ENCODE peak calls at places on chromosomes 16 and 17, in nine cellular contexts. D, X, K, V, L, O, N, A and M are unnamed samples.

GRCh38 chr17:59084154-59084553 is 22.5 kb downstream of the TRIM37 start:
- DNase-seq in K (no peak), A (no peak), X (no peak), O (no peak), D (no peak), N (no peak), V (no peak), L (no peak), M (no peak)

GRCh38 chr17:16939606-16940115 is 32.3 kb downstream of the TNFRSF13B start:
- DNase-seq in A (peak; percentile 13), D (no peak), L (no peak), O (no peak), K (no peak), N (no peak), X (no peak), V (peak; percentile 55), M (no peak)

GRCh38 chr16:1326380-1326779 is 7.1 kb upstream of the BAIAP3 start:
- DNase-seq in K (no peak), A (no peak), X (no peak), D (no peak), V (no peak), L (no peak), O (no peak), N (no peak), M (no peak)

GRCh38 chr16:16890964-16891363 is 512.0 kb downstream of the NPIPA7 start:
- DNase-seq in V (no peak), A (no peak), L (no peak), D (no peak), K (peak; percentile 1), X (no peak), O (no peak), N (no peak), M (no peak)

GRCh38 chr17:28634211-28634865 is 10.6 kb downstream of the BLTP2 start:
- DNase-seq in N (no peak), A (no peak), L (no peak), O (no peak), X (no peak), V (no peak), K (no peak), D (no peak), M (no peak)

GRCh38 chr17:63843387-63844292 is 1.2 kb upstream of the SMARCD2 start:
- DNase-seq in A (peak; percentile 41), O (no peak), V (peak; percentile 77), K (peak; percentile 94), L (no peak), X (peak; percentile 77), N (peak; percentile 51), D (peak; percentile 68), M (no peak)

GRCh38 chr16:30076276-30076791 is 540 bp downstream of the PPP4C start:
- DNase-seq in D (no peak), V (peak; percentile 78), K (no peak), N (peak; percentile 62), O (no peak), X (no peak), A (no peak), L (no peak), M (no peak)

GRCh38 chr17:64063766-64064224 is 43.4 kb upstream of the ICAM2 start:
- DNase-seq in V (peak; percentile 87), O (peak; percentile 78), X (peak; percentile 67), N (peak; percentile 84), K (peak; percentile 71), L (peak; percentile 40), A (peak; percentile 85), D (peak; percentile 24), M (peak; percentile 65)

GRCh38 chr16:471353-472198 is 46.1 kb downstream of the RAB11FIP3 start:
- DNase-seq in V (no peak), K (no peak), O (peak; percentile 69), X (no peak), N (no peak), D (peak; percentile 66), A (no peak), L (no peak), M (no peak)

DNA sequence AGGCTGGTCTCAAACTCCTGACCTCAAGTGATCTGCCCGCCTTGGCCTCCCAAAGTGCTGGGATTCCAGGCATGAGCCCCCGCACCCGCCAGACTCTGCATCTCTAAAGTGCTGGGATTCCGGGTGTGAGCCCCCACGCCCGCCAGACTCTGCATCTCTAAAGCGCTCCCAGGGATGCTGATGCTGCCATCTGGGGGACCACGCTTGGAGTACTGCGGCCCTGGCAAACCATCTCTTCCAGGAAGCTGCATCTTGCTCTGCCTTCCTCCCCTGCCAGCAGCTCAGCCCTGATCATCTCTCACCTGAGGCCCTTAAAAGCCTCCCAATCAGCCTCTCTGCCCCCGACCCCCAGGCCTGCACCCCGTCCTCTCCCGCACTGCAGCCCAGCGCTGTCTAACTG is 4.1 kb downstream of the CEP295NL start:
- DNase-seq in N (no peak), D (no peak), L (no peak), X (no peak), V (no peak), O (no peak), K (no peak), A (no peak), M (no peak)
- H3K4me1 ChIP-seq in N (no peaks in the 10 kb centered on the region), D (peaks cover 24% of the 10 kb centered on the region), L (no peaks in the 10 kb centered on the region), X (peaks cover 77% of the 10 kb centered on the region), V (peaks cover 2% of the 10 kb centered on the region), O (peaks cover 18% of the 10 kb centered on the region), K (no peaks in the 10 kb centered on the region), A (peaks cover 81% of the 10 kb centered on the region), M (peaks cover 14% of the 10 kb centered on the region)

DNA sequence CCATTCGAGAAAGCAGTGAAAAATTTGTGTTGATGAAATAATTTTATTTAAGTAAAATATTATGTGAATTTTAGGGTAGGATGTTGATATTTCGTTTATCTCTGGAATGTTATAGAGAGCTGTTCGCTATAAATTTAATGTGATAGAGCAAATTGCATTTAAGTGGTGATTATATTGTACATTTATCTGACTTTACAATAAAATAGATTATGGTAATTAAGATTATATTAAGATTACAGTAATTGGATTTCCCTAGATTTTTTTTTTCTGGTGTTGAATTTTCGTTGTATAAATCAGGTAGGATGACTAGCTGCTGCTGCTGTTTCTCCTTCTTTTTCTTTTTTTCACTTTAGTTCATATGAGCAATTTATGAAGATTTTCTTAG is 71.0 kb downstream of the AATF start:
- DNase-seq in V (no peak), L (no peak), D (no peak), A (no peak), O (no peak), K (no peak), X (no peak), N (no peak), M (no peak)
- H3K4me1 ChIP-seq in V (no peaks in the 10 kb centered on the region), L (no peaks in the 10 kb centered on the region), D (no peaks in the 10 kb centered on the region), A (peaks cover 8% of the 10 kb centered on the region), O (peaks cover 43% of the 10 kb centered on the region), K (no peaks in the 10 kb centered on the region), X (no peaks in the 10 kb centered on the region), N (no peaks in the 10 kb centered on the region), M (peaks cover 36% of the 10 kb centered on the region)

GRCh38 chr17:72553051-72553755 is 432.4 kb downstream of the SOX9 start:
- DNase-seq in X (no peak), O (no peak), A (no peak), K (no peak), L (no peak), N (no peak), D (no peak), V (peak; percentile 39), M (no peak)
- H3K4me1 ChIP-seq in X (no peaks in the 10 kb centered on the region), O (no peaks in the 10 kb centered on the region), A (no peaks in the 10 kb centered on the region), K (no peaks in the 10 kb centered on the region), L (peaks cover 5% of the 10 kb centered on the region), N (no peaks in the 10 kb centered on the region), D (no peaks in the 10 kb centered on the region), V (no peaks in the 10 kb centered on the region), M (no peaks in the 10 kb centered on the region)

DNA sequence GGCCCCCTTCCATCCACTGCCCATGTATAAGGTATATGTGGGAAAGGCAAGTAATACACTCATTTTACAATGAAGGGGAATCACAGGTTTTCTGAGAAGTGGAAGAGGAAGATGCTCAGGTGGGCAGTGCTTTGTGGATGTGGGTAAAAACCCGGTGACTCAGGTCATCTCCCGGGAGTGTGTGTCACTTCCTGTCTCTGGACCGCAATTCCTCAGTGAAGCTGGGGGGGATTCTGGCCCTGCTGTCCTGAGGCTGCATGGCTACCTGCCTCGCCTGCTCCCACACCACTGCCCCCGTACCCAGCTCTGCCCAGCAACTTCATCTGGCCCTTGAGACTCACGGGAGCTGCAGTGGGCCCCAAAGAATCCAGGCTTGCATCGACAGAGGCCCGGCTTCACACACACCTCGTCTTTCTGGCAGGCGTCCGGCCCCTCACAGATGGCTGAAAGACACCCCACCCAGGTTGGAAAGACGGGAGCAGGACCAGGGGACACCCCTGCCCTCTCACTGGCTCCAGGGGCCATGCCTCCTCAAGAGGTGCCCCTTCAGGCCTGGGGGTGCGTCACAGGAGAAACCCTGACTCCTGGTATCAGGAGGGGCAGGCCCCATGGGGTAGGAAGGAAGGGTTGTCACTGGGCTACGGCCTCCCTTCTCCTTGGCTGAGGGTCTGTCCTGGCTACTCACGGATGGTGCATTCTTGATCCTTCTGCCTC is 882 bp downstream of the SCARF1 start:
- DNase-seq in A (no peak), V (peak; percentile 73), L (peak; percentile 55), D (peak; percentile 67), O (no peak), K (no peak), X (no peak), N (no peak), M (no peak)
- H3K4me1 ChIP-seq in A (peaks cover 57% of the 10 kb centered on the region), V (no peaks in the 10 kb centered on the region), L (peaks cover 16% of the 10 kb centered on the region), D (peaks cover 19% of the 10 kb centered on the region), O (peaks cover 5% of the 10 kb centered on the region), K (peaks cover 29% of the 10 kb centered on the region), X (peaks cover 52% of the 10 kb centered on the region), N (peaks cover 24% of the 10 kb centered on the region), M (peaks cover 7% of the 10 kb centered on the region)

GRCh38 chr16:74660383-74660782 is 6.3 kb downstream of the RFWD3 start:
- DNase-seq in X (no peak), D (no peak), L (no peak), O (no peak), V (no peak), N (no peak), A (no peak), K (no peak), M (no peak)
- H3K4me1 ChIP-seq in X (peaks cover 10% of the 10 kb centered on the region), D (no peaks in the 10 kb centered on the region), L (no peaks in the 10 kb centered on the region), O (no peaks in the 10 kb centered on the region), V (no peaks in the 10 kb centered on the region), N (peaks cover 4% of the 10 kb centered on the region), A (peaks cover 36% of the 10 kb centered on the region), K (peaks cover 59% of the 10 kb centered on the region), M (peaks cover 3% of the 10 kb centered on the region)

DNA sequence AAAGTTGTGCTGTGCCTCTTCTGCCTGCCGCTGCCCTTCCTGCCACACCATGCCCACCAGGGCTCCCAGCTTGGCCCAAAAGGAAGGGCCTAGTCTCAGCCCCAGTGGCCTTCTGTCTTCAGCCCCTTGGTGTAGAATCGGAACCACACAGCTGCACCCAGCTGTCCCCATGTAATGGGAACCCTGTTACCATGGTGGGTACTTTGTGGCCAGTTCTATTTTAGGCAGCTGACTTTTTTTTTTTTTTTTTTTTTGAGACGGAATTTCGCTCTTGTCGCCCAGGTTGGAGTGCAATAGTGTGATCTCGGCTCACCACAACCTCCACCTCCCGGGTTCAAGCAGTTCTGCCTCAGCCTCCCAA is 163.3 kb upstream of the GSE1 start:
- DNase-seq in V (no peak), A (no peak), O (no peak), D (no peak), L (no peak), K (peak; percentile 24), X (no peak), N (no peak), M (no peak)
- H3K4me1 ChIP-seq in V (no peaks in the 10 kb centered on the region), A (peaks cover 65% of the 10 kb centered on the region), O (peaks cover 10% of the 10 kb centered on the region), D (peaks cover 3% of the 10 kb centered on the region), L (no peaks in the 10 kb centered on the region), K (peaks cover 53% of the 10 kb centered on the region), X (peaks cover 34% of the 10 kb centered on the region), N (peaks cover 42% of the 10 kb centered on the region), M (no peaks in the 10 kb centered on the region)

GRCh38 chr17:47969975-47970724 is 763 bp upstream of the CDK5RAP3 start:
- DNase-seq in V (no peak), X (no peak), L (no peak), D (no peak), N (no peak), K (no peak), A (no peak), O (no peak), M (no peak)
- H3K4me1 ChIP-seq in V (peaks cover 3% of the 10 kb centered on the region), X (peaks cover 19% of the 10 kb centered on the region), L (peaks cover 49% of the 10 kb centered on the region), D (peaks cover 12% of the 10 kb centered on the region), N (peaks cover 41% of the 10 kb centered on the region), K (peaks cover 20% of the 10 kb centered on the region), A (peaks cover 57% of the 10 kb centered on the region), O (peaks cover 13% of the 10 kb centered on the region), M (peaks cover 6% of the 10 kb centered on the region)